ENCODE peak calls at places on chromosomes 12 and 14, in five cellular contexts. L, V, E, N and W are unnamed samples.

GRCh38 chr12:28998662-28999120 is 150.4 kb upstream of the FAR2 start:
- DNase-seq in L (no peak), V (peak), E (no peak), N (peak), W (no peak)

GRCh38 chr12:47757360-47757839 is 1.3 kb downstream of the RAPGEF3 start:
- DNase-seq in L (no peak), V (no peak), E (no peak), N (no peak), W (no peak)

GRCh38 chr14:93114068-93114710 is 1.5 kb downstream of the ITPK1 start:
- DNase-seq in L (no peak), V (no peak), E (no peak), N (no peak), W (no peak)

GRCh38 chr14:65167072-65167645 is 64.8 kb upstream of the MAX start:
- DNase-seq in L (no peak), V (no peak), E (no peak), N (no peak), W (no peak)

GRCh38 chr14:28926091-28926490 is 159.5 kb downstream of the FOXG1 start:
- DNase-seq in L (no peak), V (no peak), E (no peak), N (no peak), W (no peak)

GRCh38 chr14:68292467-68293334 is 473.1 kb downstream of the RAD51B start:
- DNase-seq in L (no peak), V (no peak), E (no peak), N (no peak), W (no peak)

GRCh38 chr12:66836623-66837310 is 157.9 kb upstream of the GRIP1 start:
- DNase-seq in L (no peak), V (no peak), E (no peak), N (no peak), W (no peak)

GRCh38 chr14:81511110-81511900 is 22.3 kb downstream of the SEL1L start:
- DNase-seq in L (no peak), V (no peak), E (no peak), N (no peak), W (no peak)

GRCh38 chr12:104055686-104056388 is 5.8 kb upstream of the GLT8D2 start:
- DNase-seq in L (no peak), V (no peak), E (no peak), N (no peak), W (no peak)

GRCh38 chr12:50234347-50234746 is 49.0 kb downstream of the LIMA1 start:
- DNase-seq in L (no peak), V (no peak), E (no peak), N (no peak), W (no peak)

GRCh38 chr14:94000267-94000666 is 3.2 kb downstream of the CCDC197 start:
- DNase-seq in L (no peak), V (no peak), E (no peak), N (no peak), W (no peak)

GRCh38 chr14:70782361-70782760 is 27.0 kb downstream of the MAP3K9 start:
- DNase-seq in L (no peak), V (no peak), E (no peak), N (peak), W (no peak)

DNA sequence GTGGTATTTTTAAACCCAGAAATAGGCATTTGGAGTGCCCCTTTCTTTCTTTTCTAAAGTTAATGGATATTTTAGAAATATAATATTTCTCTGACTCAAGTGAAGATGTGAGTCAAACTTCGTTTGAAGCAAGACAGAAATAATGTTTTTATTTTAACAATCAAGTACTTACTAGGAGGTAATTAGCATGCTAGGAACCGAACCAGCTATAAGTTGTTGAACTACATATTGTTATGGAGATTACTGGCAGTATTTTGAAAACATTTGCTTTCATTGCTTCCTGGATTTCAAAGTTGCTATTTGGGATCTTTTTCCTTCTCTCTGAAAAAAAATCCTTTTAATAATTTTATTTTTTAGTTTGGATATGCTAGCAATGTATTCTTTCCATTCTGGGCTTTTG is 225.2 kb downstream of the NEDD1 start:
- DNase-seq in L (no peak), V (no peak), E (no peak), N (no peak), W (no peak)
- TF ChIP-seq CTCF in L (no peak), V (no peak), E (no peak), N (no peak), W (no peak)

GRCh38 chr14:106317593-106317992 is 791.2 kb downstream of the TMEM121 start:
- DNase-seq in L (no peak), V (no peak), E (no peak), N (no peak), W (no peak)

GRCh38 chr14:106318700-106319099 is 792.3 kb downstream of the TMEM121 start:
- DNase-seq in L (no peak), V (peak), E (peak), N (no peak), W (peak)
- TF ChIP-seq CTCF in L (no peak), V (peak), E (no peak), N (no peak), W (peak)

GRCh38 chr14:90088160-90088559 is 26.4 kb downstream of the KCNK13 start:
- DNase-seq in L (no peak), V (no peak), E (no peak), N (no peak), W (no peak)
- TF ChIP-seq CTCF in L (no peak), V (no peak), E (no peak), N (no peak), W (no peak)

GRCh38 chr12:114935658-114936057 is 251.7 kb upstream of the TBX3 start:
- DNase-seq in L (no peak), V (no peak), E (no peak), N (no peak), W (no peak)
- TF ChIP-seq CTCF in L (no peak), V (no peak), E (no peak), N (no peak), W (no peak)

GRCh38 chr14:60097974-60098373 is 6.3 kb downstream of the PCNX4 start:
- DNase-seq in L (no peak), V (no peak), E (no peak), N (no peak), W (no peak)
- TF ChIP-seq CTCF in L (no peak), V (no peak), E (no peak), N (no peak), W (no peak)

GRCh38 chr14:75806247-75806876 is 145.3 kb downstream of the TTLL5 start:
- DNase-seq in L (no peak), V (no peak), E (no peak), N (no peak), W (no peak)

GRCh38 chr14:75805646-75806045 is 144.6 kb downstream of the TTLL5 start:
- DNase-seq in L (no peak), V (no peak), E (no peak), N (no peak), W (no peak)

GRCh38 chr14:75804570-75805275 is 143.7 kb downstream of the TTLL5 start:
- DNase-seq in L (no peak), V (no peak), E (no peak), N (no peak), W (no peak)

GRCh38 chr14:75803768-75804167 is 142.7 kb downstream of the TTLL5 start:
- DNase-seq in L (no peak), V (no peak), E (no peak), N (no peak), W (no peak)

DNA sequence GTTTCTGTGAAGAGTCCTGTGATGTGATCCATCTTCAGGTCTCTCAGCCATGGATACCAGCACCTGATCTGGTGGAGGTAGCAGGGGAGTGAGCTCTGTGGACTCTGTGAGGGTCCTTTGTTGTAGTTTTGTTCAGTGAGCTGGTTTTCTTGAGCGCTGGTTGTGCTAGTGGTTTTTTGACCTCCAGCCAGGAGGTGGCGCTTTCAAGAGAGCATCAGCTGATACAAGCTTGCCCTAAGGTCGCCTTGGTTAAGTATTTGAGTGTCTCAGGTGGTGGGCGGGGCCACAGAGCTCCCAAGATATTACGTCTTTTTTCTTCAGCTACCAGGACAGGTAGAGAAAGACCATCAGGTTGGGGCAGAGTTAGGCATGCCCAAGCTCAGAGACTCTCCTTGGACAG is 139.7 kb downstream of the TTLL5 start:
- DNase-seq in L (no peak), V (no peak), E (no peak), N (no peak), W (no peak)
- TF ChIP-seq CTCF in L (no peak), V (no peak), E (no peak), N (no peak), W (no peak)

DNA sequence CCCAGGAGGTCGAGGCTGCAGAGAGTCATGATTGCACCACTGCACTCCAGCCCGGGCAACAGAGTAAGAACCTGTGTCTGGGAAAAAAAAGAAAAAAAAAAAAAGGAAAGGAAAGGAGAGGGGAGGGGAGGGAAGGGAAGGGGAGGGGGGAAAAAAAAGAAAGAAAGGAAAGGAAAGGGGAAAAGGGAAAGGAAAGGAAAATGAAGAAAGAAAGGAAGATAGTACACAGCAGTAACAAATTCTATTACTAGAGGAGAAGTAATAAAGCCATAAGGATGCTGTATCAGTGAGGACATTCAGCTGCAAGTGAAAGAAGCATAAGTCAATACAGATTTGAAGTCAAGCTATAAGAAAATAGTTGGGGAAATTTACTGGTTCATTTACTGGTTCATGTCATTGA is 37.5 kb downstream of the NDUFA12 start:
- DNase-seq in L (no peak), V (no peak), E (no peak), N (no peak), W (no peak)
- TF ChIP-seq CTCF in L (no peak), V (no peak), E (no peak), N (no peak), W (no peak)